ENCODE peak calls at places on chromosomes 6 and 20, in five cellular contexts. W, V, R, A and Y are unnamed samples.

GRCh38 chr6:108115598-108116058 is 41.1 kb upstream of the OSTM1 start:
- DNase-seq in W (peak; percentile 73), V (no peak), R (peak; percentile 25), A (no peak), Y (no peak)

GRCh38 chr6:51855310-51856082 is 231.9 kb downstream of the PKHD1 start:
- DNase-seq in W (peak; percentile 64), V (peak; percentile 59), R (peak; percentile 41), A (peak; percentile 10), Y (no peak)

GRCh38 chr20:5002077-5002413 is 735 bp upstream of the SLC23A2 start:
- DNase-seq in W (no peak), V (no peak), R (no peak), A (no peak), Y (no peak)

GRCh38 chr6:28212510-28213212 is 12.4 kb upstream of the ZSCAN9 start:
- DNase-seq in W (peak; percentile 59), V (no peak), R (peak; percentile 93), A (peak; percentile 76), Y (no peak)

GRCh38 chr20:45487231-45487635 is 17.7 kb downstream of the WFDC2 start:
- DNase-seq in W (no peak), V (no peak), R (no peak), A (no peak), Y (no peak)

GRCh38 chr6:129184324-129184723 is 301.4 kb downstream of the LAMA2 start:
- DNase-seq in W (no peak), V (no peak), R (no peak), A (no peak), Y (no peak)

GRCh38 chr20:32482251-32483220 is 102.6 kb downstream of the NOL4L start:
- DNase-seq in W (peak; percentile 70), V (no peak), R (peak; percentile 13), A (no peak), Y (peak; percentile 23)

GRCh38 chr6:130047440-130047995 is 29.1 kb downstream of the L3MBTL3 start:
- DNase-seq in W (no peak), V (no peak), R (no peak), A (no peak), Y (peak; percentile 30)

GRCh38 chr6:5930968-5931367 is 75.8 kb downstream of the NRN1 start:
- DNase-seq in W (no peak), V (no peak), R (no peak), A (no peak), Y (no peak)

GRCh38 chr6:117503211-117503610 is 20.7 kb downstream of the DCBLD1 start:
- DNase-seq in W (no peak), V (no peak), R (peak; percentile 54), A (no peak), Y (no peak)
- H3K27ac ChIP-seq in W (no peak overlapping the region), V (no peak overlapping the region), R (peak overlapping the region; percentile 3), A (no peak overlapping the region), Y (no peak overlapping the region)

DNA sequence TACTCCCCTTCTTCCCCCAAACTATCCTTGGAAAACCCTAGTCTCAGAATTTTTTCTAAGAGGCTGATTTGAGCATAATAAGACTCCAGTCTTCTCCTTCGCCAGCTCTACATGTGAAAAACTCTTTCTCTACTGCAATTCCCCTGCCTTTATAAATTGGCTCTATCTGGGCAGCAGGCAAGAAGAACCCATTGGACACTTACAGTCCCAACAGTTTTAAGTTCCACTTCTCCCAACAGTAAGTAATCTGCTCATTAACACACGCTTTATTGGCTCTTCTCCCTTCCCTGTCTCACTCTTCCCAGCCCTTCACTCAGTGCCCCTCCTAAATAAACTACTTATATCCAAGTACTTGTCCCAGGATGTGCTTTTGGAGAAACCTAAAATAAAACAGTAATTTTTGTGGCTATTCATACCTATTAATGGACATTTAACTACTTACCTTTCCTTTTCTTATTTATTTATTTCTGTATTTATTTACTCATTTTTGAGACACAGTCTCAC is 11.1 kb upstream of the DDR1 start:
- DNase-seq in W (no peak), V (no peak), R (no peak), A (no peak), Y (no peak)
- H3K9me3 ChIP-seq in W (no peaks in the 10 kb centered on the region), V (peaks cover 48% of the 10 kb centered on the region), R (peaks cover 19% of the 10 kb centered on the region), A (no peaks in the 10 kb centered on the region), Y (peaks cover 26% of the 10 kb centered on the region)

DNA sequence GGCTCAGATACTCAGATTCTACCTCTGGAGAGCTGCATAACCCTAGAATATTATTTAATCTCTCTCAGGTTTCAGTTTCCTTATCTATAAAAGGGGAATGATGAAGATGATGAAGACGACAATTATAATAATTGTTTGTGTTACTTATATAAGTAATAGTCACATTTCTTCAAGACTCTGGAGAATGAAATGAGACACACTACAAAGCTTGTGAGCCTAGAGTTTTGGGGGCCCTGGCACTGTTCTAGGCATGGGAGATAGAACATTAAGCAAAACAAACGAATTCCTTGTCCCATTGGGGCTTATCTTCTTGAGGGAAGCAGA is 5.4 kb upstream of the ZNF217 start:
- DNase-seq in W (no peak), V (no peak), R (no peak), A (no peak), Y (no peak)
- H3K27ac ChIP-seq in W (no peak overlapping the region), V (no peak overlapping the region), R (no peak overlapping the region), A (no peak overlapping the region), Y (peak overlapping the region; percentile 6)

DNA sequence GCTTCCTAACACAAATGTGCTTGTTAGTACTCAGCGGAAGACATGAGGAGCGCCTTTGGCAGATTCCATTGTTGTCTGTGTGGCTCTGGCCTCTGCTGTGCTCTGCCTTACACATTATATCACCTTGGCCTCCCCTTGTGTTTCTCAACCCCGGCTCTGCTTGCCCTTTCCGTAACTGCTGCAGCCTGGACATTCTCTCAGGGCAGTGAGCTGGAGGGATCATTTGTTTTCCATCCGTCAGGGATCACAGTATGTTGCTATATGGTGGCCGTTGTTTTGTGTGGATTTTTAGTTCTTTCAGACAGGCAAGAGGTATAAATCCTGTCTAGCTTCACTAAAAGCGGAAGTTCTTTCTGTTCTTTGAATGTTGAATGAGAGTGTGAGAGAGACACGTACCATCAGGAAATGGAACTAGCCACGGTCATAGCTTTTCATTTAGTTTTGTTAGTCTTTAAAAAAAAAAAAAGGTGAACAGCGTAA is 175.1 kb downstream of the JARID2 start:
- DNase-seq in W (no peak), V (no peak), R (no peak), A (no peak), Y (no peak)
- H3K9me3 ChIP-seq in W (no peaks in the 10 kb centered on the region), V (peaks cover 22% of the 10 kb centered on the region), R (peaks cover 4% of the 10 kb centered on the region), A (peaks cover 7% of the 10 kb centered on the region), Y (peaks cover 20% of the 10 kb centered on the region)

GRCh38 chr6:167701010-167701409 is 125.7 kb upstream of the AFDN start:
- DNase-seq in W (no peak), V (no peak), R (no peak), A (no peak), Y (no peak)

GRCh38 chr6:167697316-167697715 is 129.4 kb upstream of the AFDN start:
- DNase-seq in W (no peak), V (no peak), R (no peak), A (no peak), Y (no peak)

GRCh38 chr6:167698540-167698939 is 128.2 kb upstream of the AFDN start:
- DNase-seq in W (peak; percentile 42), V (no peak), R (no peak), A (no peak), Y (no peak)

GRCh38 chr6:167700199-167700598 is 126.5 kb upstream of the AFDN start:
- DNase-seq in W (peak; percentile 22), V (no peak), R (no peak), A (no peak), Y (no peak)

GRCh38 chr6:167699141-167700036 is 127.3 kb upstream of the AFDN start:
- DNase-seq in W (peak; percentile 76), V (peak; percentile 50), R (no peak), A (no peak), Y (no peak)
- H3K27ac ChIP-seq in W (peak overlapping the region; percentile 59), V (peak overlapping the region; percentile 17), R (no peak overlapping the region), A (peak overlapping the region; percentile 30), Y (no peak overlapping the region)

GRCh38 chr6:23320588-23320987 is 751.2 kb downstream of the HDGFL1 start:
- DNase-seq in W (no peak), V (no peak), R (no peak), A (no peak), Y (no peak)
- H3K9me3 ChIP-seq in W (no peaks in the 10 kb centered on the region), V (no peaks in the 10 kb centered on the region), R (peaks cover 2% of the 10 kb centered on the region), A (no peaks in the 10 kb centered on the region), Y (peaks cover 3% of the 10 kb centered on the region)

GRCh38 chr20:64080013-64080812 is at the start of gene OPRL1:
- DNase-seq in W (no peak), V (no peak), R (no peak), A (no peak), Y (no peak)
- H3K27ac ChIP-seq in W (peak within 1 kb of the TSS; percentile 73), V (no peak within 1 kb of the TSS), R (no peak within 1 kb of the TSS), A (no peak within 1 kb of the TSS), Y (peak within 1 kb of the TSS; percentile 68)

DNA sequence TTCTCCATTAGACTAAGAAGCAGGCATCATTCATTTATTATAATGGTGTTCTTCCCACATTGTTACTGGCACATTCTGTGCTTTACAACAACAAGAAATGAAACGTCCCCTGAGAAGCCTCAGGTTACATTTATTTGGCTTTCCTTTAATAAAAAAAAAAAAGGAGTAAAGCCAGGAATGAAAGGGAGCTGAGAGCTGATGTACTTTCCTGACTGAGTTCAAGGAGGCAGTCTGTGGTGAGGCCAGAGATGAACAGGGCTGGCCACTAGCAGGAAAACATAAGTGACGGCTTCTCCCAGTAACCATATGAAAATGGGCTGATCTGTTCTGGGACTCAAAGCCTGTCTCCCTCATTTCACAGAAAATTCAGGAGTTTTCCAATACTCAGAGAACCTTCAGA is 742.1 kb downstream of the MAFB start:
- DNase-seq in W (no peak), V (no peak), R (no peak), A (no peak), Y (no peak)
- H3K9me3 ChIP-seq in W (no peaks in the 10 kb centered on the region), V (no peaks in the 10 kb centered on the region), R (no peaks in the 10 kb centered on the region), A (no peaks in the 10 kb centered on the region), Y (peaks cover 3% of the 10 kb centered on the region)